ENCODE peak calls at places on chromosomes 12 and 14, in seven cellular contexts. One of them, this sample, is unnamed.

GRCh38 chr12:32671930-32672785 is 6.9 kb upstream of the DNM1L start:
- DNase-seq in KBM-7: peak; percentile 78
- DNase-seq in A549: peak; percentile 73
- DNase-seq in NCI-H1417 treated with DMSO at 0.1 percent for 48 hours: peak; percentile 86
- DNase-seq in endothelial cell: peak; percentile 38
- DNase-seq in A172: peak; percentile 62
- DNase-seq in lower lobe of right lung: no peak
- DNase-seq in this sample: peak; percentile 58

GRCh38 chr14:52355016-52355430 is 40.9 kb downstream of the PTGER2 start:
- DNase-seq in NCI-H1417 treated with DMSO at 0.1 percent for 48 hours: no peak
- DNase-seq in lower lobe of right lung: no peak
- DNase-seq in KBM-7: peak; percentile 34
- DNase-seq in A172: peak; percentile 77
- DNase-seq in endothelial cell: no peak
- DNase-seq in A549: peak; percentile 44
- DNase-seq in this sample: no peak

GRCh38 chr12:49868952-49869815 is 26.3 kb upstream of the BCDIN3D start:
- DNase-seq in NCI-H1417 treated with DMSO at 0.1 percent for 48 hours: no peak
- DNase-seq in endothelial cell: no peak
- DNase-seq in A172: peak; percentile 99
- DNase-seq in lower lobe of right lung: peak; percentile 73
- DNase-seq in A549: peak; percentile 22
- DNase-seq in KBM-7: peak; percentile 80
- DNase-seq in this sample: peak; percentile 70

GRCh38 chr12:47816646-47817271 is 2.9 kb downstream of the HDAC7 start:
- DNase-seq in A172: no peak
- DNase-seq in lower lobe of right lung: no peak
- DNase-seq in NCI-H1417 treated with DMSO at 0.1 percent for 48 hours: no peak
- DNase-seq in A549: no peak
- DNase-seq in endothelial cell: peak; percentile 82
- DNase-seq in KBM-7: no peak
- DNase-seq in this sample: no peak

GRCh38 chr14:67955241-67955640 is 135.7 kb downstream of the RAD51B start:
- DNase-seq in endothelial cell: no peak
- DNase-seq in A172: no peak
- DNase-seq in A549: no peak
- DNase-seq in KBM-7: no peak
- DNase-seq in NCI-H1417 treated with DMSO at 0.1 percent for 48 hours: no peak
- DNase-seq in lower lobe of right lung: no peak
- DNase-seq in this sample: no peak

GRCh38 chr14:53953002-53953827 is 3.4 kb downstream of the BMP4 start:
- DNase-seq in lower lobe of right lung: peak; percentile 85
- DNase-seq in A549: peak; percentile 64
- DNase-seq in KBM-7: peak; percentile 67
- DNase-seq in A172: peak; percentile 42
- DNase-seq in NCI-H1417 treated with DMSO at 0.1 percent for 48 hours: no peak
- DNase-seq in endothelial cell: peak; percentile 91
- DNase-seq in this sample: no peak

GRCh38 chr14:21993837-21994236 is 320.2 kb upstream of the OR4E1 start:
- DNase-seq in endothelial cell: no peak
- DNase-seq in lower lobe of right lung: no peak
- DNase-seq in A172: no peak
- DNase-seq in A549: no peak
- DNase-seq in KBM-7: no peak
- DNase-seq in NCI-H1417 treated with DMSO at 0.1 percent for 48 hours: no peak
- DNase-seq in this sample: no peak

GRCh38 chr12:124554429-124555029 is 12.9 kb downstream of the NCOR2 start:
- DNase-seq in lower lobe of right lung: no peak
- DNase-seq in A549: no peak
- DNase-seq in endothelial cell: no peak
- DNase-seq in KBM-7: peak; percentile 69
- DNase-seq in A172: peak; percentile 40
- DNase-seq in NCI-H1417 treated with DMSO at 0.1 percent for 48 hours: no peak
- DNase-seq in this sample: no peak

GRCh38 chr14:104443391-104444158 is 136.0 kb upstream of the C14orf180 start:
- DNase-seq in A172: no peak
- DNase-seq in KBM-7: no peak
- DNase-seq in NCI-H1417 treated with DMSO at 0.1 percent for 48 hours: no peak
- DNase-seq in A549: peak; percentile 27
- DNase-seq in lower lobe of right lung: no peak
- DNase-seq in endothelial cell: no peak
- DNase-seq in this sample: no peak

GRCh38 chr14:57479197-57479596 is 14.5 kb downstream of the CCDC198 start:
- DNase-seq in A549: no peak
- DNase-seq in endothelial cell: no peak
- DNase-seq in NCI-H1417 treated with DMSO at 0.1 percent for 48 hours: no peak
- DNase-seq in A172: no peak
- DNase-seq in lower lobe of right lung: no peak
- DNase-seq in KBM-7: no peak
- DNase-seq in this sample: no peak

GRCh38 chr14:31190717-31191263 is 16.8 kb downstream of the HECTD1 start:
- DNase-seq in A549: no peak
- DNase-seq in endothelial cell: no peak
- DNase-seq in NCI-H1417 treated with DMSO at 0.1 percent for 48 hours: no peak
- DNase-seq in KBM-7: no peak
- DNase-seq in A172: no peak
- DNase-seq in lower lobe of right lung: no peak
- DNase-seq in this sample: no peak

GRCh38 chr14:101734241-101734847 is 27.2 kb upstream of the PPP2R5C start:
- DNase-seq in lower lobe of right lung: no peak
- DNase-seq in A172: no peak
- DNase-seq in NCI-H1417 treated with DMSO at 0.1 percent for 48 hours: no peak
- DNase-seq in endothelial cell: no peak
- DNase-seq in A549: no peak
- DNase-seq in KBM-7: no peak
- DNase-seq in this sample: no peak

This sample was measured in AML-193.